ENCODE peak calls at places on chromosome 22, in eight cellular contexts. One of them, this sample, is unnamed.

GRCh38 chr22:35444685-35445399 is 44.9 kb downstream of the MCM5 start:
- DNase-seq in A549: no peak
- DNase-seq in activated CD8-positive, alpha-beta memory T cell treated with anti-CD3 and anti-CD28 coated beads, Interleukin-2, amount 50 U/mL, for 4 hours: no peak
- DNase-seq in fibroblast of lung: no peak
- DNase-seq in stromal cell of bone marrow: no peak
- DNase-seq in stimulated activated CD4-positive, alpha-beta T cell treated with anti-CD3 and anti-CD28 coated beads, Interleukin-12 subunit alpha, Interleukin-12 subunit beta, amount 100 ng/mL, for 4 hours: no peak
- DNase-seq in NCI-H1436: no peak
- DNase-seq in activated CD4-positive, alpha-beta T cell treated with anti-CD3 and anti-CD28 coated beads, Interleukin-2, amount 50 U/mL, for 24 hours: no peak
- DNase-seq in this sample: no peak

GRCh38 chr22:41305646-41306045 is 4.3 kb downstream of the ZC3H7B start:
- DNase-seq in A549: peak; percentile 24
- DNase-seq in activated CD8-positive, alpha-beta memory T cell treated with anti-CD3 and anti-CD28 coated beads, Interleukin-2, amount 50 U/mL, for 4 hours: no peak
- DNase-seq in fibroblast of lung: peak; percentile 27
- DNase-seq in stromal cell of bone marrow: peak; percentile 76
- DNase-seq in stimulated activated CD4-positive, alpha-beta T cell treated with anti-CD3 and anti-CD28 coated beads, Interleukin-12 subunit alpha, Interleukin-12 subunit beta, amount 100 ng/mL, for 4 hours: no peak
- DNase-seq in NCI-H1436: no peak
- DNase-seq in activated CD4-positive, alpha-beta T cell treated with anti-CD3 and anti-CD28 coated beads, Interleukin-2, amount 50 U/mL, for 24 hours: no peak
- DNase-seq in this sample: no peak

GRCh38 chr22:17431179-17431578 is 61.9 kb downstream of the CECR2 start:
- DNase-seq in A549: no peak
- DNase-seq in activated CD8-positive, alpha-beta memory T cell treated with anti-CD3 and anti-CD28 coated beads, Interleukin-2, amount 50 U/mL, for 4 hours: no peak
- DNase-seq in fibroblast of lung: peak; percentile 49
- DNase-seq in stromal cell of bone marrow: no peak
- DNase-seq in stimulated activated CD4-positive, alpha-beta T cell treated with anti-CD3 and anti-CD28 coated beads, Interleukin-12 subunit alpha, Interleukin-12 subunit beta, amount 100 ng/mL, for 4 hours: no peak
- DNase-seq in NCI-H1436: no peak
- DNase-seq in activated CD4-positive, alpha-beta T cell treated with anti-CD3 and anti-CD28 coated beads, Interleukin-2, amount 50 U/mL, for 24 hours: no peak
- DNase-seq in this sample: no peak

GRCh38 chr22:49977578-49977977 is 17.0 kb downstream of the PIM3 start:
- DNase-seq in A549: no peak
- DNase-seq in activated CD8-positive, alpha-beta memory T cell treated with anti-CD3 and anti-CD28 coated beads, Interleukin-2, amount 50 U/mL, for 4 hours: peak; percentile 14
- DNase-seq in fibroblast of lung: no peak
- DNase-seq in stromal cell of bone marrow: no peak
- DNase-seq in stimulated activated CD4-positive, alpha-beta T cell treated with anti-CD3 and anti-CD28 coated beads, Interleukin-12 subunit alpha, Interleukin-12 subunit beta, amount 100 ng/mL, for 4 hours: no peak
- DNase-seq in NCI-H1436: no peak
- DNase-seq in activated CD4-positive, alpha-beta T cell treated with anti-CD3 and anti-CD28 coated beads, Interleukin-2, amount 50 U/mL, for 24 hours: no peak
- DNase-seq in this sample: no peak

GRCh38 chr22:46006379-46007002 is 29.5 kb upstream of the WNT7B start:
- DNase-seq in A549: peak; percentile 85
- DNase-seq in activated CD8-positive, alpha-beta memory T cell treated with anti-CD3 and anti-CD28 coated beads, Interleukin-2, amount 50 U/mL, for 4 hours: peak; percentile 90
- DNase-seq in fibroblast of lung: peak; percentile 89
- DNase-seq in stromal cell of bone marrow: peak; percentile 81
- DNase-seq in stimulated activated CD4-positive, alpha-beta T cell treated with anti-CD3 and anti-CD28 coated beads, Interleukin-12 subunit alpha, Interleukin-12 subunit beta, amount 100 ng/mL, for 4 hours: peak; percentile 89
- DNase-seq in NCI-H1436: peak; percentile 82
- DNase-seq in activated CD4-positive, alpha-beta T cell treated with anti-CD3 and anti-CD28 coated beads, Interleukin-2, amount 50 U/mL, for 24 hours: peak; percentile 78
- DNase-seq in this sample: peak; percentile 97

GRCh38 chr22:50473855-50474671 is 772 bp downstream of the SBF1 start:
- DNase-seq in A549: no peak
- DNase-seq in activated CD8-positive, alpha-beta memory T cell treated with anti-CD3 and anti-CD28 coated beads, Interleukin-2, amount 50 U/mL, for 4 hours: peak; percentile 40
- DNase-seq in fibroblast of lung: peak; percentile 55
- DNase-seq in stromal cell of bone marrow: peak; percentile 21
- DNase-seq in stimulated activated CD4-positive, alpha-beta T cell treated with anti-CD3 and anti-CD28 coated beads, Interleukin-12 subunit alpha, Interleukin-12 subunit beta, amount 100 ng/mL, for 4 hours: peak; percentile 24
- DNase-seq in NCI-H1436: no peak
- DNase-seq in activated CD4-positive, alpha-beta T cell treated with anti-CD3 and anti-CD28 coated beads, Interleukin-2, amount 50 U/mL, for 24 hours: no peak
- DNase-seq in this sample: no peak

GRCh38 chr22:38755911-38756532 is at the start of gene SUN2:
- DNase-seq in A549: peak; percentile 81
- DNase-seq in activated CD8-positive, alpha-beta memory T cell treated with anti-CD3 and anti-CD28 coated beads, Interleukin-2, amount 50 U/mL, for 4 hours: peak; percentile 97
- DNase-seq in fibroblast of lung: peak; percentile 82
- DNase-seq in stromal cell of bone marrow: peak; percentile 75
- DNase-seq in stimulated activated CD4-positive, alpha-beta T cell treated with anti-CD3 and anti-CD28 coated beads, Interleukin-12 subunit alpha, Interleukin-12 subunit beta, amount 100 ng/mL, for 4 hours: peak; percentile 94
- DNase-seq in NCI-H1436: peak; percentile 79
- DNase-seq in activated CD4-positive, alpha-beta T cell treated with anti-CD3 and anti-CD28 coated beads, Interleukin-2, amount 50 U/mL, for 24 hours: peak; percentile 88
- DNase-seq in this sample: peak; percentile 99

GRCh38 chr22:35634981-35635540 is 13.2 kb upstream of the APOL6 start:
- DNase-seq in A549: no peak
- DNase-seq in activated CD8-positive, alpha-beta memory T cell treated with anti-CD3 and anti-CD28 coated beads, Interleukin-2, amount 50 U/mL, for 4 hours: no peak
- DNase-seq in fibroblast of lung: no peak
- DNase-seq in stromal cell of bone marrow: no peak
- DNase-seq in stimulated activated CD4-positive, alpha-beta T cell treated with anti-CD3 and anti-CD28 coated beads, Interleukin-12 subunit alpha, Interleukin-12 subunit beta, amount 100 ng/mL, for 4 hours: no peak
- DNase-seq in NCI-H1436: no peak
- DNase-seq in activated CD4-positive, alpha-beta T cell treated with anti-CD3 and anti-CD28 coated beads, Interleukin-2, amount 50 U/mL, for 24 hours: no peak
- DNase-seq in this sample: no peak

GRCh38 chr22:32661296-32661695 is 140.2 kb upstream of the TIMP3 start:
- DNase-seq in A549: no peak
- DNase-seq in activated CD8-positive, alpha-beta memory T cell treated with anti-CD3 and anti-CD28 coated beads, Interleukin-2, amount 50 U/mL, for 4 hours: no peak
- DNase-seq in fibroblast of lung: peak; percentile 89
- DNase-seq in stromal cell of bone marrow: peak; percentile 88
- DNase-seq in stimulated activated CD4-positive, alpha-beta T cell treated with anti-CD3 and anti-CD28 coated beads, Interleukin-12 subunit alpha, Interleukin-12 subunit beta, amount 100 ng/mL, for 4 hours: no peak
- DNase-seq in NCI-H1436: no peak
- DNase-seq in activated CD4-positive, alpha-beta T cell treated with anti-CD3 and anti-CD28 coated beads, Interleukin-2, amount 50 U/mL, for 24 hours: no peak
- DNase-seq in this sample: no peak

GRCh38 chr22:42443240-42444059 is 11.2 kb upstream of the NFAM1 start:
- DNase-seq in A549: no peak
- DNase-seq in activated CD8-positive, alpha-beta memory T cell treated with anti-CD3 and anti-CD28 coated beads, Interleukin-2, amount 50 U/mL, for 4 hours: no peak
- DNase-seq in fibroblast of lung: no peak
- DNase-seq in stromal cell of bone marrow: no peak
- DNase-seq in stimulated activated CD4-positive, alpha-beta T cell treated with anti-CD3 and anti-CD28 coated beads, Interleukin-12 subunit alpha, Interleukin-12 subunit beta, amount 100 ng/mL, for 4 hours: peak; percentile 10
- DNase-seq in NCI-H1436: no peak
- DNase-seq in activated CD4-positive, alpha-beta T cell treated with anti-CD3 and anti-CD28 coated beads, Interleukin-2, amount 50 U/mL, for 24 hours: no peak
- DNase-seq in this sample: no peak

GRCh38 chr22:27283714-27284113 is 517.8 kb downstream of the MN1 start:
- DNase-seq in A549: no peak
- DNase-seq in activated CD8-positive, alpha-beta memory T cell treated with anti-CD3 and anti-CD28 coated beads, Interleukin-2, amount 50 U/mL, for 4 hours: no peak
- DNase-seq in fibroblast of lung: no peak
- DNase-seq in stromal cell of bone marrow: no peak
- DNase-seq in stimulated activated CD4-positive, alpha-beta T cell treated with anti-CD3 and anti-CD28 coated beads, Interleukin-12 subunit alpha, Interleukin-12 subunit beta, amount 100 ng/mL, for 4 hours: no peak
- DNase-seq in NCI-H1436: no peak
- DNase-seq in activated CD4-positive, alpha-beta T cell treated with anti-CD3 and anti-CD28 coated beads, Interleukin-2, amount 50 U/mL, for 24 hours: no peak
- DNase-seq in this sample: no peak

GRCh38 chr22:19357270-19358105 is 66.0 kb upstream of the CLTCL1 start:
- DNase-seq in A549: no peak
- DNase-seq in activated CD8-positive, alpha-beta memory T cell treated with anti-CD3 and anti-CD28 coated beads, Interleukin-2, amount 50 U/mL, for 4 hours: no peak
- DNase-seq in fibroblast of lung: peak; percentile 74
- DNase-seq in stromal cell of bone marrow: no peak
- DNase-seq in stimulated activated CD4-positive, alpha-beta T cell treated with anti-CD3 and anti-CD28 coated beads, Interleukin-12 subunit alpha, Interleukin-12 subunit beta, amount 100 ng/mL, for 4 hours: no peak
- DNase-seq in NCI-H1436: no peak
- DNase-seq in activated CD4-positive, alpha-beta T cell treated with anti-CD3 and anti-CD28 coated beads, Interleukin-2, amount 50 U/mL, for 24 hours: no peak
- DNase-seq in this sample: no peak

GRCh38 chr22:49776053-49776511 is 51.6 kb downstream of the BRD1 start:
- DNase-seq in A549: no peak
- DNase-seq in activated CD8-positive, alpha-beta memory T cell treated with anti-CD3 and anti-CD28 coated beads, Interleukin-2, amount 50 U/mL, for 4 hours: no peak
- DNase-seq in fibroblast of lung: no peak
- DNase-seq in stromal cell of bone marrow: no peak
- DNase-seq in stimulated activated CD4-positive, alpha-beta T cell treated with anti-CD3 and anti-CD28 coated beads, Interleukin-12 subunit alpha, Interleukin-12 subunit beta, amount 100 ng/mL, for 4 hours: no peak
- DNase-seq in NCI-H1436: no peak
- DNase-seq in activated CD4-positive, alpha-beta T cell treated with anti-CD3 and anti-CD28 coated beads, Interleukin-2, amount 50 U/mL, for 24 hours: no peak
- DNase-seq in this sample: no peak

GRCh38 chr22:30292069-30292970 is 3.0 kb upstream of the CASTOR1 start:
- DNase-seq in A549: no peak
- DNase-seq in activated CD8-positive, alpha-beta memory T cell treated with anti-CD3 and anti-CD28 coated beads, Interleukin-2, amount 50 U/mL, for 4 hours: no peak
- DNase-seq in fibroblast of lung: no peak
- DNase-seq in stromal cell of bone marrow: no peak
- DNase-seq in stimulated activated CD4-positive, alpha-beta T cell treated with anti-CD3 and anti-CD28 coated beads, Interleukin-12 subunit alpha, Interleukin-12 subunit beta, amount 100 ng/mL, for 4 hours: no peak
- DNase-seq in NCI-H1436: no peak
- DNase-seq in activated CD4-positive, alpha-beta T cell treated with anti-CD3 and anti-CD28 coated beads, Interleukin-2, amount 50 U/mL, for 24 hours: no peak
- DNase-seq in this sample: no peak

GRCh38 chr22:25746012-25746373 is 4.0 kb downstream of the MYO18B start:
- DNase-seq in A549: no peak
- DNase-seq in activated CD8-positive, alpha-beta memory T cell treated with anti-CD3 and anti-CD28 coated beads, Interleukin-2, amount 50 U/mL, for 4 hours: no peak
- DNase-seq in fibroblast of lung: peak; percentile 50
- DNase-seq in stromal cell of bone marrow: peak; percentile 26
- DNase-seq in stimulated activated CD4-positive, alpha-beta T cell treated with anti-CD3 and anti-CD28 coated beads, Interleukin-12 subunit alpha, Interleukin-12 subunit beta, amount 100 ng/mL, for 4 hours: no peak
- DNase-seq in NCI-H1436: no peak
- DNase-seq in activated CD4-positive, alpha-beta T cell treated with anti-CD3 and anti-CD28 coated beads, Interleukin-2, amount 50 U/mL, for 24 hours: no peak
- DNase-seq in this sample: no peak

GRCh38 chr22:23827351-23827995 is 11.3 kb downstream of the DERL3 start:
- DNase-seq in A549: no peak
- DNase-seq in activated CD8-positive, alpha-beta memory T cell treated with anti-CD3 and anti-CD28 coated beads, Interleukin-2, amount 50 U/mL, for 4 hours: no peak
- DNase-seq in fibroblast of lung: no peak
- DNase-seq in stromal cell of bone marrow: no peak
- DNase-seq in stimulated activated CD4-positive, alpha-beta T cell treated with anti-CD3 and anti-CD28 coated beads, Interleukin-12 subunit alpha, Interleukin-12 subunit beta, amount 100 ng/mL, for 4 hours: no peak
- DNase-seq in NCI-H1436: no peak
- DNase-seq in activated CD4-positive, alpha-beta T cell treated with anti-CD3 and anti-CD28 coated beads, Interleukin-2, amount 50 U/mL, for 24 hours: no peak
- DNase-seq in this sample: no peak

GRCh38 chr22:30636226-30637077 is 871 bp downstream of the SLC35E4 start:
- DNase-seq in A549: peak; percentile 15
- DNase-seq in activated CD8-positive, alpha-beta memory T cell treated with anti-CD3 and anti-CD28 coated beads, Interleukin-2, amount 50 U/mL, for 4 hours: peak; percentile 28
- DNase-seq in fibroblast of lung: no peak
- DNase-seq in stromal cell of bone marrow: no peak
- DNase-seq in stimulated activated CD4-positive, alpha-beta T cell treated with anti-CD3 and anti-CD28 coated beads, Interleukin-12 subunit alpha, Interleukin-12 subunit beta, amount 100 ng/mL, for 4 hours: no peak
- DNase-seq in NCI-H1436: no peak
- DNase-seq in activated CD4-positive, alpha-beta T cell treated with anti-CD3 and anti-CD28 coated beads, Interleukin-2, amount 50 U/mL, for 24 hours: no peak
- DNase-seq in this sample: no peak

GRCh38 chr22:46673205-46673604 is 53.0 kb downstream of the GRAMD4 start:
- DNase-seq in A549: no peak
- DNase-seq in activated CD8-positive, alpha-beta memory T cell treated with anti-CD3 and anti-CD28 coated beads, Interleukin-2, amount 50 U/mL, for 4 hours: no peak
- DNase-seq in fibroblast of lung: no peak
- DNase-seq in stromal cell of bone marrow: no peak
- DNase-seq in stimulated activated CD4-positive, alpha-beta T cell treated with anti-CD3 and anti-CD28 coated beads, Interleukin-12 subunit alpha, Interleukin-12 subunit beta, amount 100 ng/mL, for 4 hours: no peak
- DNase-seq in NCI-H1436: no peak
- DNase-seq in activated CD4-positive, alpha-beta T cell treated with anti-CD3 and anti-CD28 coated beads, Interleukin-2, amount 50 U/mL, for 24 hours: no peak
- DNase-seq in this sample: no peak

GRCh38 chr22:46119729-46120419 is 30.5 kb upstream of the PPARA start:
- DNase-seq in A549: peak; percentile 12
- DNase-seq in activated CD8-positive, alpha-beta memory T cell treated with anti-CD3 and anti-CD28 coated beads, Interleukin-2, amount 50 U/mL, for 4 hours: no peak
- DNase-seq in fibroblast of lung: peak; percentile 85
- DNase-seq in stromal cell of bone marrow: peak; percentile 72
- DNase-seq in stimulated activated CD4-positive, alpha-beta T cell treated with anti-CD3 and anti-CD28 coated beads, Interleukin-12 subunit alpha, Interleukin-12 subunit beta, amount 100 ng/mL, for 4 hours: no peak
- DNase-seq in NCI-H1436: no peak
- DNase-seq in activated CD4-positive, alpha-beta T cell treated with anti-CD3 and anti-CD28 coated beads, Interleukin-2, amount 50 U/mL, for 24 hours: no peak
- DNase-seq in this sample: no peak

GRCh38 chr22:19773470-19774040 is 13.0 kb downstream of the TBX1 start:
- DNase-seq in A549: no peak
- DNase-seq in activated CD8-positive, alpha-beta memory T cell treated with anti-CD3 and anti-CD28 coated beads, Interleukin-2, amount 50 U/mL, for 4 hours: no peak
- DNase-seq in fibroblast of lung: no peak
- DNase-seq in stromal cell of bone marrow: no peak
- DNase-seq in stimulated activated CD4-positive, alpha-beta T cell treated with anti-CD3 and anti-CD28 coated beads, Interleukin-12 subunit alpha, Interleukin-12 subunit beta, amount 100 ng/mL, for 4 hours: no peak
- DNase-seq in NCI-H1436: no peak
- DNase-seq in activated CD4-positive, alpha-beta T cell treated with anti-CD3 and anti-CD28 coated beads, Interleukin-2, amount 50 U/mL, for 24 hours: no peak
- DNase-seq in this sample: no peak

This sample was measured in esophagus muscularis mucosa.